ENCODE peak calls at places on chromosomes 5 and 9, in seven cellular contexts. B is ovary, V is Peyer's patch, R is uterus, T is right lobe of liver, M is HCT116, Q is IMR-90. J is an unnamed sample.

GRCh38 chr5:143401846-143402463 is 1.5 kb downstream of the NR3C1 start:
- DNase-seq in M (no peak), V (no peak), B (no peak), T (no peak), R (no peak), Q (peak), J (no peak)

GRCh38 chr9:81690251-81690851 is 1.0 kb upstream of the TLE1 start:
- DNase-seq in Q (peak), T (peak), V (peak), R (peak), M (no peak), B (peak), J (peak)

GRCh38 chr5:137761020-137761516 is 6.9 kb upstream of the HNRNPA0 start:
- DNase-seq in Q (no peak), R (no peak), B (no peak), T (no peak), V (no peak), M (no peak), J (no peak)

GRCh38 chr9:125929846-125930245 is 182.7 kb downstream of the PBX3 start:
- DNase-seq in B (no peak), Q (peak), M (no peak), R (no peak), V (no peak), T (no peak), J (no peak)

GRCh38 chr5:164013077-164013670 is 507.8 kb downstream of the MAT2B start:
- DNase-seq in R (peak), T (peak), V (peak), M (peak), Q (peak), B (peak), J (peak)

GRCh38 chr5:166178681-166179080 is 2112.8 kb upstream of the WWC1 start:
- DNase-seq in B (no peak), V (peak), Q (no peak), R (no peak), T (no peak), M (no peak), J (no peak)

GRCh38 chr5:56633950-56634349 is 181.4 kb upstream of the MAP3K1 start:
- DNase-seq in V (no peak), Q (peak), B (no peak), M (no peak), T (no peak), R (no peak), J (no peak)

GRCh38 chr5:148374693-148375360 is 8.9 kb upstream of the FBXO38 start:
- DNase-seq in V (peak), M (peak), R (no peak), B (peak), T (peak), Q (peak), J (peak)

GRCh38 chr5:168268949-168269943 is 22.2 kb upstream of the WWC1 start:
- DNase-seq in R (peak), Q (peak), T (peak), M (peak), V (peak), B (peak), J (peak)

GRCh38 chr9:74534847-74535246 is 37.7 kb downstream of the RORB start:
- DNase-seq in R (no peak), B (no peak), V (no peak), Q (no peak), T (no peak), M (no peak), J (no peak)

GRCh38 chr9:110583237-110583636 is 3.7 kb upstream of the SVEP1 start:
- DNase-seq in Q (peak), R (no peak), B (peak), M (no peak), V (no peak), T (no peak), J (no peak)

GRCh38 chr9:25654417-25654816 is 23.8 kb downstream of the TUSC1 start:
- DNase-seq in B (no peak), T (no peak), R (no peak), V (no peak), Q (no peak), M (no peak), J (no peak)

GRCh38 chr5:35919191-35919590 is 19.2 kb downstream of the CAPSL start:
- DNase-seq in T (no peak), Q (peak), B (no peak), V (no peak), M (no peak), R (no peak), J (no peak)

GRCh38 chr9:69308217-69308931 is 16.6 kb upstream of the ENTREP1 start:
- DNase-seq in M (no peak), T (no peak), Q (no peak), R (no peak), V (no peak), B (no peak), J (no peak)

GRCh38 chr9:21996438-21996837 is 1.8 kb downstream of the CDKN2B-AS1 start:
- DNase-seq in V (no peak), T (no peak), M (no peak), B (no peak), Q (no peak), R (no peak), J (no peak)

GRCh38 chr5:8457187-8458037 is 588.5 kb downstream of the MTRR start:
- DNase-seq in M (no peak), V (peak), B (peak), Q (peak), T (peak), R (peak), J (peak)

GRCh38 chr5:173477320-173478055 is 139.0 kb downstream of the BOD1 start:
- DNase-seq in V (no peak), R (no peak), Q (peak), M (no peak), T (no peak), B (no peak), J (no peak)

GRCh38 chr9:69502671-69503301 is 169.4 kb downstream of the APBA1 start:
- DNase-seq in V (no peak), B (no peak), R (no peak), Q (peak), M (no peak), T (no peak), J (no peak)

GRCh38 chr9:71620806-71621205 is 147.5 kb downstream of the CEMIP2 start:
- DNase-seq in R (no peak), V (no peak), Q (no peak), M (no peak), T (no peak), B (no peak), J (no peak)

GRCh38 chr9:108580021-108580439 is 275.8 kb downstream of the ACTL7B start:
- DNase-seq in R (no peak), V (peak), M (peak), B (no peak), Q (no peak), T (no peak), J (peak)

GRCh38 chr9:18459958-18460584 is 13.9 kb upstream of the ADAMTSL1 start:
- DNase-seq in Q (peak), V (no peak), B (no peak), M (no peak), T (no peak), R (no peak), J (no peak)

GRCh38 chr9:15246688-15247087 is 60.3 kb downstream of the TTC39B start:
- DNase-seq in R (no peak), B (no peak), Q (peak), T (no peak), V (no peak), M (peak), J (no peak)

GRCh38 chr9:121447341-121447834 is 52.3 kb downstream of the GGTA1 start:
- DNase-seq in T (no peak), Q (peak), V (no peak), R (no peak), M (no peak), B (no peak), J (no peak)

GRCh38 chr9:98502976-98503325 is 205.8 kb downstream of the GABBR2 start:
- DNase-seq in V (no peak), T (no peak), M (no peak), R (no peak), Q (peak), B (no peak), J (peak)

GRCh38 chr5:133727636-133728035 is 115.3 kb upstream of the FSTL4 start:
- DNase-seq in V (no peak), Q (no peak), M (no peak), T (no peak), B (no peak), R (no peak), J (peak)

GRCh38 chr5:115820846-115821245 is 4.4 kb upstream of the CDO1 start:
- DNase-seq in Q (no peak), T (no peak), M (no peak), V (no peak), B (no peak), R (no peak), J (no peak)

GRCh38 chr5:143033535-143034260 is 263.5 kb downstream of the ARHGAP26 start:
- DNase-seq in M (peak), Q (peak), B (no peak), V (no peak), R (no peak), T (no peak), J (no peak)

GRCh38 chr5:39570418-39571027 is 145.7 kb upstream of the DAB2 start:
- DNase-seq in T (no peak), B (no peak), V (no peak), R (no peak), M (peak), Q (peak), J (no peak)

GRCh38 chr9:123069010-123069481 is 35.6 kb downstream of the GPR21 start:
- DNase-seq in V (no peak), Q (peak), B (no peak), M (no peak), R (no peak), T (no peak), J (no peak)

GRCh38 chr5:107304671-107305070 is 366.1 kb downstream of the EFNA5 start:
- DNase-seq in B (no peak), T (no peak), M (no peak), Q (no peak), V (no peak), R (no peak), J (no peak)

GRCh38 chr9:77663754-77664153 is 15.6 kb upstream of the GNA14 start:
- DNase-seq in V (no peak), R (no peak), B (no peak), M (no peak), Q (peak), T (peak), J (no peak)

GRCh38 chr9:89815903-89816573 is 211.2 kb downstream of the GADD45G start:
- DNase-seq in B (peak), V (peak), R (peak), M (no peak), T (no peak), Q (no peak), J (no peak)

GRCh38 chr9:3848445-3849114 is 322.8 kb upstream of the RFX3 start:
- DNase-seq in R (no peak), V (no peak), M (no peak), B (no peak), T (no peak), Q (peak), J (no peak)

GRCh38 chr5:141182248-141182647 is at the start of gene PCDHB16:
- DNase-seq in R (peak), Q (peak), M (no peak), B (peak), V (no peak), T (no peak), J (peak)

GRCh38 chr5:1523793-1524480 is at the start of gene LPCAT1:
- DNase-seq in B (peak), V (peak), T (peak), M (no peak), Q (peak), R (peak), J (peak)

GRCh38 chr5:174837919-174838902 is 113.8 kb downstream of the MSX2 start:
- DNase-seq in R (peak), Q (peak), V (no peak), B (no peak), T (no peak), M (peak), J (no peak)

GRCh38 chr5:174719211-174719610 is 5.2 kb upstream of the MSX2 start:
- DNase-seq in T (no peak), B (no peak), Q (no peak), M (no peak), R (no peak), V (no peak), J (no peak)

GRCh38 chr5:22070151-22070550 is 783.0 kb downstream of the CDH12 start:
- DNase-seq in V (no peak), M (no peak), R (no peak), B (no peak), T (no peak), Q (no peak), J (no peak)

DNA sequence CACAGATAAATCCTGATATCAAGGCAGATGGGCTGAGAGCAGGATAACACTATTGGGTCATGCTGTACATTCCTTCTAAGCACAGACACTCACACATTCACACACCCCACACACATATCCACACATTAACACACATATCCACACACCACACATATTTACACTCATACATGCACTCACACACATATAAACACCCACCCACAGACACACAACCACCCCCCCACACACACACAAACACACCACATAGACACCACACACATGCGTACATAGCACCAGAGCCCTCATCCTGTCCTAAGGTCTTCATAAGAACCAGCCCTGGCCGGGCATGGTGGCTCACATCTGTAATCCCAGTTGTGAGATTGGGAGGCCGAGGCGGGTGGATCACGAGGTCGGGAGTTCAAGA is 322.3 kb upstream of the ADCY2 start:
- DNase-seq in B (no peak), Q (no peak), R (no peak), M (no peak), V (no peak), T (no peak), J (no peak)
- H3K27ac ChIP-seq in B (no peak), Q (no peak), R (no peak), M (no peak), V (no peak), T (no peak), J (no peak)

GRCh38 chr9:129507805-129508204 is 113.1 kb downstream of the C9orf50 start:
- DNase-seq in V (no peak), T (no peak), Q (no peak), B (no peak), M (no peak), R (no peak), J (no peak)
- TF ChIP-seq POLR2A in V (no peak), T (no peak), Q (no peak), B (no peak), M (no peak), R (no peak), J (no peak)

DNA sequence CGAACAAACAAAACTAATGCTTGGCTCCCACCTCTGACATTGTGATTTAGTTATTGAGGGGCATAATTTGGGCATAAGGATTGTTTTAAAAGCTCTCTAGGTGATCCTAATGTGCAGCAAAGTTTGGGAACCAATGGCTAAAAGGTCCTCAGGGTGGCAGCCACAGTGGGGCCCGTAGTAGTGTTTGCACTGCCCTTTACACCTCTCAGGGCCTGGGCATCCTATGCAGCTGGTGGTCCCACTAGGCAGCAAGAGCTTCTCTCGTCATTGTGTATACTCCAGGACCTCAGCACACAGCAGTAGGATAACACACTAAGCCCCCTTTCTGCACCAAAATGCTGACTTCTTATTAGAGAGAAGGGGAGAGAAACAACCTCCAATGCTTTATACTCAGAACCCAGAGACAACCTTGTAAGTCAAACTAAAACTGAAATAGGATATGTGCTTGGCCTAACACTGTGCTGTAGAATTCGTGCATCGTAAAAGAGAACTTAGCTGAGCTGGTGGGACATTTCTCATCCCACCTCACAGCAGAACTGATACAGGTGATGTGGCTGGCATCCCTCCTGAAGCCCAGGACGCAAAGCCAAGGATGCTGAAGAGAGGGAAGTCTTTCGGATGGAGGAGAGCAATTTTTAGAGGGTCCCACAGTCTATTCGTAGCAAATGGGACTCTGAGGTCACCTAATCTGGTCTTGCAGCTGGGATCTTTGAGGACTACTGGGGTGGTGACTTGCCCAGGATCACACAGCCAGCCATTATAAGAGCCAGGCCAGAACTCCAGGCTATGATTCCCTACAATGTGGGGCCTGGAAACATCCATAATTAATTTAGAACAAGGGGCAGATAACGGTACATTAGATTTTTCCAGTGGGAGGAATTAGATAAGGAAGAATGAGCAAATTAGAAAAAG is 1.2 kb downstream of the GLRX start:
- DNase-seq in Q (no peak), R (no peak), B (no peak), V (no peak), M (no peak), T (no peak), J (no peak)
- H3K27ac ChIP-seq in Q (peak), R (peak), B (peak), V (peak), M (no peak), T (peak), J (peak)

DNA sequence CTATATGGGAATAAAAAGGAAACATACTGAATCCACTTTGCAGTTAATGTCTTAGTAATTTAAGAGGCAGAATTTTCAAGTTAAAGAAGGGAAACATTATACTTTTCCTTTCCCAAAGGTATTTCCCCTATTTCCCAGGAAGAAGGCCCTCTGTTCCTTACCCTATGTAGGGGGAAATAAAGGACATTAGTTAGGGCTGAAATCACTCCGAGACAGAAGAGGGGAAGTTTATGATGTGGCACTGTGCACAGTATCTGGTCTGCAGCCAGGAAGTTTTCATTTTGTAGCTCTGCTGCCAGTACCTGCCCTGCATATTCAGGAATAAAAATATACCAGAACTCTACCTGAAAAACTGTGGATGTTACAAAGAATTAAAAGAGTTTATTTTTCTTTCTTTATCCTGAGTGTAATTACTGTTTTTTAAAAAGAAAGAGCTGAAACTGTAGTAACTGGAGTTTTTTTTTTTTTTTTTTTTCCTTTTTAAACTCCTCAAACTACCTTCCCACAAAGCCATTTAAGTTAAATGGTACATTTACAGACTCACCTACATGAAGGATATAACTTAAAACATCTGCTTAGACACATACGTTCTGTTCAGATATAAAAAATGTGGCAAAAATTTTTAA is 7.3 kb downstream of the MEF2C start:
- DNase-seq in T (no peak), V (no peak), Q (no peak), B (no peak), R (no peak), M (no peak), J (peak)
- TF ChIP-seq POLR2A in T (no peak), V (no peak), Q (no peak), B (no peak), R (no peak), M (no peak), J (no peak)

DNA sequence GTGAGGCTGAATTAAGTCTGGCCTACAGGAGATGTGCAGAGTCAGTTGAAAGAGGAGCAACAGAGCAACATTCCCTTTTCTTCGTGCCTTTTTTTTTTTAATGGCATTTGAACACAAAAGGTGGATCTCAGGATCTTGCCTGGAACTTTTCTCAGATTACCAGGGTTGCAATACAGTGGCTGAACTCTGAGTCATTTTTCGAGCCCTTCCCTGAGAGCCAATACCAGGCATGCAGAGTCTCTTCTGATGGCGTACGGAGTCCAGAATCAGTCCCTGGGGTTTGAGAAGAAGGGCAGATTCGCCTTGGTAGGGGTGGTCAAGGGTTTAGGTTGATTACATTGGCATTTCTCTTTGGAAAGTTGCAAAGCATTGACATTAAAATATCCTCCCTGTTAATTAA is 271.5 kb downstream of the GAS1 start:
- DNase-seq in Q (no peak), B (no peak), T (no peak), M (no peak), R (no peak), V (no peak), J (no peak)
- H3K27ac ChIP-seq in Q (no peak), B (no peak), T (no peak), M (no peak), R (no peak), V (no peak), J (no peak)

J was measured in adrenal gland.